ENCODE peak calls at places on chromosomes 16 and 17, in four cellular contexts. O is stomach, I is dorsolateral prefrontal cortex, G is left lung. A is an unnamed sample.

GRCh38 chr17:51045616-51046526 is 74.8 kb downstream of the SPAG9 start:
- DNase-seq in I (no peak), G (no peak), O (no peak), A (peak)

GRCh38 chr17:56096026-56096807 is 57.1 kb upstream of the ANKFN1 start:
- DNase-seq in I (no peak), O (no peak), G (no peak), A (no peak)

GRCh38 chr17:17959520-17960361 is 12.5 kb downstream of the TOM1L2 start:
- DNase-seq in O (no peak), I (no peak), G (no peak), A (no peak)

GRCh38 chr17:59131131-59131530 is 23.9 kb downstream of the SKA2 start:
- DNase-seq in I (no peak), G (no peak), O (no peak), A (no peak)

GRCh38 chr16:73527191-73527590 is 479.3 kb upstream of the ZFHX3 start:
- DNase-seq in O (no peak), G (no peak), I (no peak), A (no peak)

GRCh38 chr17:62732125-62732524 is 76.0 kb downstream of the MARCHF10 start:
- DNase-seq in O (no peak), G (no peak), I (no peak), A (no peak)

GRCh38 chr16:4280625-4281024 is 7.8 kb upstream of the TFAP4 start:
- DNase-seq in G (no peak), O (no peak), I (no peak), A (no peak)

GRCh38 chr17:39861235-39861634 is 2.9 kb downstream of the IKZF3 start:
- DNase-seq in O (no peak), G (no peak), I (no peak), A (no peak)

GRCh38 chr17:48630009-48630924 is 4.1 kb upstream of the HOXB9 start:
- DNase-seq in I (no peak), O (no peak), G (no peak), A (no peak)

GRCh38 chr16:76955629-76956028 is 235.4 kb upstream of the MON1B start:
- DNase-seq in O (no peak), G (no peak), I (no peak), A (no peak)

GRCh38 chr17:57810740-57811632 is 38.9 kb downstream of the MRPS23 start:
- DNase-seq in I (no peak), G (no peak), O (no peak), A (no peak)

GRCh38 chr16:3578121-3578520 is 918 bp upstream of the NLRC3 start:
- DNase-seq in G (no peak), O (no peak), I (no peak), A (no peak)

GRCh38 chr16:65657051-65657450 is 535.2 kb upstream of the CDH11 start:
- DNase-seq in I (no peak), G (no peak), O (no peak), A (no peak)

GRCh38 chr17:3890082-3890892 is 2.6 kb downstream of the CAMKK1 start:
- DNase-seq in O (peak), I (no peak), G (peak), A (no peak)

GRCh38 chr16:7849891-7850290 is 517.2 kb downstream of the RBFOX1 start:
- DNase-seq in O (no peak), I (no peak), G (no peak), A (no peak)

GRCh38 chr17:30388321-30389179 is 9.8 kb downstream of the CPD start:
- DNase-seq in I (no peak), O (no peak), G (no peak), A (no peak)

GRCh38 chr17:19867094-19867653 is 562 bp downstream of the ULK2 start:
- DNase-seq in O (peak), G (peak), I (no peak), A (peak)

GRCh38 chr16:68382296-68382718 is 66.0 kb downstream of the SMPD3 start:
- DNase-seq in G (no peak), I (no peak), O (peak), A (no peak)

GRCh38 chr17:55722742-55723487 is at the start of gene TMEM100:
- DNase-seq in I (no peak), G (no peak), O (no peak), A (no peak)

GRCh38 chr16:17395849-17396480 is 74.8 kb downstream of the XYLT1 start:
- DNase-seq in I (no peak), G (no peak), O (peak), A (no peak)

GRCh38 chr16:14014284-14014625 is 56.9 kb upstream of the MRTFB start:
- DNase-seq in O (no peak), G (no peak), I (no peak), A (no peak)

GRCh38 chr16:14013145-14013570 is 58.0 kb upstream of the MRTFB start:
- DNase-seq in G (no peak), I (no peak), O (no peak), A (no peak)

GRCh38 chr16:14011846-14012245 is 59.3 kb upstream of the MRTFB start:
- DNase-seq in I (no peak), G (no peak), O (no peak), A (no peak)

GRCh38 chr16:14013571-14014283 is 57.4 kb upstream of the MRTFB start:
- DNase-seq in O (no peak), I (no peak), G (no peak), A (no peak)

GRCh38 chr16:14011006-14011405 is 60.1 kb upstream of the MRTFB start:
- DNase-seq in I (no peak), O (no peak), G (no peak), A (no peak)
- H3K27ac ChIP-seq in I (no peak), O (no peak), G (no peak), A (no peak)

DNA sequence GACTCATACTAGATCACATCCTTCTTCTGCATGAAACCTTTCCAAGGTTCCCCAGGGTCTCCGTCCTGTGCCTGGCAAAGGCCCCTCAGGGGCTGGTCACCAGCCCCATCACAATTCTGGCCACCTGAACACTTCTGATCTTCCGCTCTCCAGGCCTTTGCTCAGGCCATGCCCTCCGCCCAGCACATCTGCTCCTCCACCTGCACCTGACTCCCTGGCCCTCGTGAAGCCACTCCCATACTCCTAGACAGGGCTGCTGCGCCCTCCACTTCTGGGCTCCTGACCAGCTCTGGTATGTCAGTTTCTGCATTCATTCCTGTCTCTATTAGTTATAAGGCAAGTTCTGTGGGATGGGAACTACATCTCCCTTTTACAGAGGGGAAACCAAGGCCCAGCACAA is 1.9 kb upstream of the MYL11 start:
- DNase-seq in I (no peak), O (no peak), G (no peak), A (no peak)
- H3K27ac ChIP-seq in I (peak), O (no peak), G (no peak), A (no peak)

GRCh38 chr17:45983614-45984310 is 15.3 kb upstream of the STH start:
- DNase-seq in I (no peak), G (no peak), O (no peak), A (no peak)
- H3K27ac ChIP-seq in I (no peak), G (no peak), O (no peak), A (no peak)

DNA sequence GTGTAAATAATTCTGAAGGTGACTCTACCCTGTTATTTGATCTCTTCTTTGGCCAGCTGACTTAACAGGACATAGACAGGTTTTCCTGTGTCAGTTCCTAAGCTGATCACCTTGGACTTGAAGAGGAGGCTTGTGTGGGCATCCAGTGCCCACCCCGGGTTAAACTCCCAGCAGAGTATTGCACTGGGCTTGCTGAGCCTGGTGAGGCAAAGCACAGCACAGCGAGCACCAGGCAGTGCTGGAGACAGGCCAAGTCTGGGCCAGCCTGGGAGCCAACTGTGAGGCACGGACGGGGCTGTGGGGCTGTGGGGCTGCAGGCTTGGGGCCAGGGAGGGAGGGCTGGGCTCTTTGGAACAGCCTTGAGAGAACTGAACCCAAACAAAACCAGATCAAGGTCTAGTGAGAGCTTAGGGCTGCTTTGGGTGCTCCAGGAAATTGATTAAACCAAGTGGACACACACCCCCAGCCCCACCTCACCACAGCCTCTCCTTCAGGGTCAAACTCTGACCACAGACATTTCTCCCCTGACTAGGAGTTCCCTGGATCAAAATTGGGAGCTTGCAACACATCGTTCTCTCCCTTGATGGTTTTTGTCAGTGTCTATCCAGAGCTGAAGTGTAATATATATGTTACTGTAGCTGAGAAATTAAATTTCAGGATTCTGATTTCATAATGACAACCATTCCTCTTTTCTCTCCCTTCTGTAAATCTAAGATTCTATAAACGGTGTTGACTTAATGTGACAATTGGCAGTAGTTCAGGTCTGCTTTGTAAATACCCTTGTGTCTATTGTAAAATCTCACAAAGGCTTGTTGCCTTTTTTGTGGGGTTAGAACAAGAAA is 5.1 kb downstream of the STH start:
- DNase-seq in O (peak), G (no peak), I (peak), A (no peak)
- H3K27ac ChIP-seq in O (no peak), G (no peak), I (peak), A (no peak)

GRCh38 chr16:71456801-71457200 is 5.2 kb downstream of the ZNF23 start:
- DNase-seq in G (no peak), I (no peak), O (no peak), A (no peak)
- H3K27ac ChIP-seq in G (no peak), I (no peak), O (no peak), A (no peak)

GRCh38 chr16:9370071-9370491 is 278.6 kb downstream of the HAPSTR1 start:
- DNase-seq in I (no peak), O (no peak), G (no peak), A (no peak)
- H3K27ac ChIP-seq in I (no peak), O (no peak), G (no peak), A (no peak)

DNA sequence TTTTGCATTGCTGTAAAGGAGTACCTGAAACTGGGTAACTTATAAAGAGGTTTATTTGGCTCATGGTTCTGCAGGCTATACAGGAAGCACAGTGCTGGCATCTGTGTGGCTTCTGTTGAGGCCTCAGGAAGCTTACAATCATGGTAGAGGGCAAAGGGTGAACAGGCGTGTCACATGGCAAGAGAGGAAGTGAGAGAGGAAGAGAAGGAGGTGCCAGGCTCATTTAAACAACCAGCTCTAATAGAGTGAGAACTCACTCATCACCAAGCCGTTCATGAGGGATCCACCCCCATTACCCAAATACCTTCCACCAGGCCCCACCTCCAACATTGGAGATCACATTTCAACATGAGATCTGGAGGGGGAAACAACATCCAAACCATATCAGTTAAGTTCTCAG is 16.4 kb upstream of the CLEC19A start:
- DNase-seq in G (no peak), I (no peak), O (no peak), A (no peak)
- H3K27ac ChIP-seq in G (no peak), I (no peak), O (no peak), A (no peak)

GRCh38 chr17:80888276-80889160 is 103.1 kb upstream of the CHMP6 start:
- DNase-seq in I (no peak), O (no peak), G (peak), A (no peak)

GRCh38 chr17:80887639-80888175 is 103.9 kb upstream of the CHMP6 start:
- DNase-seq in I (no peak), O (no peak), G (peak), A (no peak)

GRCh38 chr17:80890551-80890930 is 101.1 kb upstream of the CHMP6 start:
- DNase-seq in G (no peak), I (no peak), O (no peak), A (no peak)

GRCh38 chr17:80889897-80890550 is 101.6 kb upstream of the CHMP6 start:
- DNase-seq in G (no peak), O (no peak), I (no peak), A (no peak)

GRCh38 chr17:80889231-80889896 is 102.3 kb upstream of the CHMP6 start:
- DNase-seq in O (no peak), G (peak), I (no peak), A (no peak)
- H3K27ac ChIP-seq in O (no peak), G (no peak), I (no peak), A (no peak)

GRCh38 chr17:32445075-32445427 is 741 bp downstream of the PSMD11 start:
- DNase-seq in I (no peak), G (no peak), O (peak), A (peak)

GRCh38 chr17:32445497-32445896 is 1.2 kb downstream of the PSMD11 start:
- DNase-seq in O (no peak), G (no peak), I (no peak), A (no peak)

GRCh38 chr17:32446949-32447348 is 2.6 kb downstream of the PSMD11 start:
- DNase-seq in I (no peak), G (no peak), O (no peak), A (no peak)

GRCh38 chr17:32444301-32445074 is at the start of gene PSMD11:
- DNase-seq in O (peak), G (peak), I (peak), A (peak)

DNA sequence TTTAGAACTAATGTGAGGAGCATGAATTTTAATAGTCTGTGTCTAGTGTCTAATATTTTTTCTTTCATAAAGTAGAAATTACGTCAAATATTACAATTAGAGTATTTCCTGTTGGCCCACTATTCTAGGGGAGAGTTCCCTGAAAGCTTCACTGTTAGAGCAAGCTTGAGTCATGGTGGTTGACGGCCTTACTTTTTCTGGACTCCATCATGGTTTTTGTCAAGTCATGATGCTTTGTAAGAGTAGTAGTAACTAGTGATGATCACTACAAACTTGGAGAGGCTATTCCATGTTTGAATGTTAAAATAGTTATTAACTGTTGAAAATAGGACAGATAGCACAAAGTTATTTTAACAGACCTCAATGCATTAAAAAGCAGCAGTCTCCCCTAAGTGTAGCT is 1.7 kb downstream of the PSMD11 start:
- DNase-seq in G (no peak), O (no peak), I (no peak), A (no peak)
- H3K27ac ChIP-seq in G (no peak), O (no peak), I (no peak), A (no peak)

DNA sequence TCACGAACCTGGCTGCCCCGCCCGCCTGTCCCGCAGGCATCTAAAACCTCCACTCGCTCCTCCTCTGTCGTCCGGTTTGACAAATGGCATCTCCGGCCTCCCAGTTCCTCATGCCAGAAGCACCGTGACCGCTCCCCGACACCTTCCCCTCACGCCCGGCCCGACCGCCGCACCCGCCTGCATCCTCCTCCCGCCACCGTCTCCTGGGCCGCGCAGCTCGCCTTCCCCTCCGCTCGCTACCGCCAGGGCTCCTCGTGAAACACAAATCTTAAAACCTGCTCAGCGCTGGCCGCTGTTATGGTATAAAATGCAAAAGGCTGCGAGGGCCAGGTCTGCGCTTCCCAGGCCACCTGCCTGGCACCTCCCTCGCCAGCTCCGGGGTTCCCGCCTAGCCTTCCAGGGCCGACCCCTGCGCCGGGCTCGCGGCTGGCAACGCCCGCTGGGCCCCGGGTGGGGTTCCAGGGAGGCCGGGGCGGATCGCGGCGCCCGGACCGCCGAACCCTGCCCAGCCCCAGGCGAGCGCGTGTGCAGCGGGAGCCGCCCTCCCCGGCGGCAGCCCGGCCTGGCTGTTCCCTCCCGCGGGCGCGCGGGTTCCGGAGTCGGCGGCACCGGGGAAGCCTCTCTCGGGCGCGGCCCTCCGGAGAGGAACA is 488 bp downstream of the SPSB3 start:
- DNase-seq in G (peak), I (no peak), O (no peak), A (peak)
- H3K27ac ChIP-seq in G (peak), I (peak), O (peak), A (peak)